ENCODE peak calls at places on chromosomes 12 and 14, in eight cellular contexts. P is body of pancreas, Y is upper lobe of left lung, W is uterus, E is tibial nerve, D is heart left ventricle, S is H1, N is breast epithelium. J is an unnamed sample.

GRCh38 chr12:6532927-6533652 is 1.2 kb upstream of the GAPDH start:
- DNase-seq in P (peak; percentile 66), Y (peak; percentile 65), W (peak; percentile 53), E (no peak), D (peak; percentile 83), S (no peak), N (peak; percentile 70), J (peak; percentile 86)

GRCh38 chr12:63302269-63302940 is 151.4 kb upstream of the AVPR1A start:
- DNase-seq in P (no peak), Y (no peak), W (no peak), E (no peak), D (no peak), S (no peak), N (no peak), J (no peak)

GRCh38 chr12:32505546-32505945 is 106.2 kb downstream of the FGD4 start:
- DNase-seq in P (no peak), Y (no peak), W (no peak), E (no peak), D (no peak), S (no peak), N (no peak), J (no peak)

GRCh38 chr14:91918159-91918883 is 29.2 kb downstream of the FBLN5 start:
- DNase-seq in P (no peak), Y (no peak), W (peak; percentile 42), E (no peak), D (no peak), S (no peak), N (no peak), J (peak; percentile 69)

GRCh38 chr12:109840349-109841073 is 7.3 kb upstream of the TRPV4 start:
- DNase-seq in P (no peak), Y (no peak), W (no peak), E (no peak), D (no peak), S (no peak), N (peak; percentile 48), J (no peak)

GRCh38 chr14:22653012-22653621 is 9.0 kb upstream of the OR6J1 start:
- DNase-seq in P (peak; percentile 79), Y (peak; percentile 57), W (peak; percentile 60), E (peak; percentile 23), D (peak; percentile 50), S (peak; percentile 62), N (peak; percentile 62), J (peak; percentile 72)

GRCh38 chr14:81589381-81590065 is 55.9 kb upstream of the SEL1L start:
- DNase-seq in P (no peak), Y (no peak), W (no peak), E (no peak), D (no peak), S (no peak), N (no peak), J (no peak)

GRCh38 chr14:50501642-50502041 is 30.7 kb downstream of the MAP4K5 start:
- DNase-seq in P (no peak), Y (no peak), W (no peak), E (no peak), D (no peak), S (no peak), N (no peak), J (no peak)

GRCh38 chr14:80955434-80955939 is at the start of gene TSHR:
- DNase-seq in P (peak; percentile 14), Y (no peak), W (no peak), E (no peak), D (peak; percentile 21), S (no peak), N (no peak), J (no peak)

GRCh38 chr14:99349721-99350495 is 77.9 kb upstream of the BCL11B start:
- DNase-seq in P (no peak), Y (no peak), W (no peak), E (no peak), D (no peak), S (no peak), N (no peak), J (no peak)

GRCh38 chr12:26771861-26772260 is 61.1 kb downstream of the ITPR2 start:
- DNase-seq in P (no peak), Y (no peak), W (no peak), E (no peak), D (no peak), S (no peak), N (no peak), J (no peak)

GRCh38 chr12:23139026-23139425 is 514.1 kb downstream of the ETNK1 start:
- DNase-seq in P (no peak), Y (no peak), W (no peak), E (no peak), D (no peak), S (no peak), N (no peak), J (no peak)

GRCh38 chr12:13811061-13811460 is 170.3 kb downstream of the GRIN2B start:
- DNase-seq in P (no peak), Y (no peak), W (no peak), E (no peak), D (no peak), S (no peak), N (no peak), J (no peak)

GRCh38 chr12:49567611-49568441 is at the start of gene MCRS1:
- DNase-seq in P (peak; percentile 93), Y (peak; percentile 85), W (peak; percentile 90), E (peak; percentile 74), D (peak; percentile 92), S (peak; percentile 44), N (peak; percentile 78), J (peak; percentile 93)
- TF ChIP-seq POLR2A in P (peak; percentile 30), Y (peak; percentile 81), W (peak; percentile 57), E (no peak), D (peak; percentile 65), S (peak; percentile 96), N (peak; percentile 45), J (peak; percentile 54)

GRCh38 chr12:114726092-114726710 is 42.2 kb upstream of the TBX3 start:
- DNase-seq in P (no peak), Y (no peak), W (no peak), E (no peak), D (peak; percentile 81), S (no peak), N (no peak), J (no peak)

GRCh38 chr12:114735011-114735410 is 51.0 kb upstream of the TBX3 start:
- DNase-seq in P (no peak), Y (no peak), W (no peak), E (no peak), D (no peak), S (no peak), N (no peak), J (no peak)

GRCh38 chr12:114733919-114734318 is 49.9 kb upstream of the TBX3 start:
- DNase-seq in P (no peak), Y (no peak), W (no peak), E (no peak), D (no peak), S (no peak), N (no peak), J (no peak)

GRCh38 chr12:114732426-114733030 is 48.6 kb upstream of the TBX3 start:
- DNase-seq in P (no peak), Y (no peak), W (no peak), E (no peak), D (no peak), S (no peak), N (no peak), J (no peak)

DNA sequence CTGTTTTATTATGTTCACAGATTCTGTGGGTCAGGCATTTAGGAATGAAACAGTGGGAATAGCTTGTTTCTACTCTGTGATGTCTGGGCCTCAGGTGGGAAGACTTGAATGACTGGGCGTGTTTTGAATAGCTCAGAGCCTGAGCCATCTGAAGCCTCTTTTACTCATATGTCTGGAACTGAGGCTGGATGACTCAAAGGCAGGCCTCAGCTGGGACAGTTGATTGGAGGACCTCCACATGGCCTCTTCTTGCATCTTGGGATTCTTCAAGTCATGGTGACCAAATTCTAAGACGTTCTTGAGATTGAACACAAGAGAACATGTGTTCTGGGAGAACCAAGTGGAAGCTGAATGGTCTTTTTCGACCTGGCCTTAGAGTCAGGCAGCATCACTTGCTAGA is 45.8 kb upstream of the TBX3 start:
- DNase-seq in P (no peak), Y (no peak), W (no peak), E (no peak), D (no peak), S (no peak), N (no peak), J (no peak)
- H3K27ac ChIP-seq in P (no peak overlapping the region), Y (no peak overlapping the region), W (no peak overlapping the region), E (no peak overlapping the region), D (no peak overlapping the region), S (no peak overlapping the region), N (no peak overlapping the region), J (no peak overlapping the region)

DNA sequence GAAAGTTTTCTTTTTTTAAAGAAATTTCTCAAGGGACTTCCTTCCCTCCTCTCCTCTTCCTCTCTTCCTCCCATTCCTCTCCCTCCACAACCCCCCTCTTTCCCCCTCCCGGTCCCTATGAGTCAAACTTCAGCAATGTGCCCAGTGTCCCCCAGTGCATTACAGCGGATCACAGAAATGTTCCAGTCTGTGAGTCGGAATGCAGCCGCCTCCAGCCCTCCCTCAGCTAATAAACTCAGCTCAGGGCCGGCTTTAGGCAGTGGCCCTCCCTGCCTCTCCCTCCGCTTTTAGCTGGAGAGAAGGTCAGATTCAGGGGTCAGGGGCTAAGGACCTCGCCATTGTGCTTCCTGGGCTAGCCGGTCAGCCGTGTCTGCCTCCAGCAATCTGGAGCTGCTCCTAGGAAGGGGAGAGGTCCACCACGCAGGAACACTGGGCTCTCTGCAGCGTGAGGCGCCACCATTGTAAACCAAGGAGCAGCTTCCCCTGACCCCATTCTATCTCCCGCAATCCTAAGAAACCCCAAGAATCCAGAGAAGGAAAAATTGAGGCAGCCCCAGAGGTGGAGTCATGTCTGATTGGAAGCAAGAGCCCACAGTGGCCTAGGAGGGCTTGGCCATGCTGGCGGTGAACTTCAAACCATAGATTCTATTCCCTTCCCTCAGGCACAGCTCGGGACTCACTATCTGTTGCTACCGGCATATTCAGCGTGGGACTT is 1.1 kb upstream of the HDAC7 start:
- DNase-seq in P (peak; percentile 76), Y (peak; percentile 88), W (peak; percentile 96), E (peak; percentile 81), D (peak; percentile 92), S (no peak), N (peak; percentile 94), J (peak; percentile 97)
- TF ChIP-seq POLR2A in P (peak; percentile 45), Y (peak; percentile 65), W (peak; percentile 77), E (peak; percentile 66), D (peak; percentile 76), S (peak; percentile 35), N (no peak), J (peak; percentile 54)

DNA sequence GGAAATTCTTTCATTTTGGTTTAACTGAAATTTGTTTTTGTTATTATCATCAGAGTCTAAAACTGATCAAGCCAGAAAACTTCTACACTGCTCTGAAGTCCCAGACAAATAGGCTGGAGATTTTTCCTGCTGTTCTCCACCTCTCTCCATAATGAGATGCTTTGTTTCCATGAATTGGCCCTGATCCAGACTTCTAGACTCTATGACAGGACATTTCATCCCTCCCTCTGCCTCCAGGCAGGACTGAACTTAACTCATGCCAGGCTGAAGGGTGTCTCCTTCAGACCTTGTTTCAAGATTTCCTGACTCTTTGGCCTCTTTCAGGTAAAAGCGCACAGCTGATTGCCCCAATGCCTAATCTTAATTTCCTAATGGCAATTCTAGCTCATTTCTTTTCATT is 69.1 kb upstream of the HOXC13 start:
- DNase-seq in P (no peak), Y (no peak), W (no peak), E (no peak), D (no peak), S (no peak), N (peak; percentile 55), J (no peak)
- H3K27ac ChIP-seq in P (no peak overlapping the region), Y (no peak overlapping the region), W (no peak overlapping the region), E (no peak overlapping the region), D (no peak overlapping the region), S (no peak overlapping the region), N (peak overlapping the region; percentile 68), J (no peak overlapping the region)

J was measured in sigmoid colon.